ENCODE peak calls at places on chromosome 18, in five cellular contexts. One of them, this sample, is unnamed.

GRCh38 chr18:31667185-31667584 is 17.2 kb downstream of the B4GALT6 start:
- DNase-seq in small intestine: no peak
- DNase-seq in left lung: no peak
- DNase-seq in right lobe of liver: no peak
- DNase-seq in tibial nerve: no peak
- DNase-seq in this sample: no peak

GRCh38 chr18:74225193-74225840 is 66.4 kb downstream of the CYB5A start:
- DNase-seq in small intestine: peak; percentile 99
- DNase-seq in left lung: no peak
- DNase-seq in right lobe of liver: no peak
- DNase-seq in tibial nerve: no peak
- DNase-seq in this sample: no peak

GRCh38 chr18:12336887-12337286 is 28.8 kb downstream of the TUBB6 start:
- DNase-seq in small intestine: peak; percentile 52
- DNase-seq in left lung: no peak
- DNase-seq in right lobe of liver: no peak
- DNase-seq in tibial nerve: no peak
- DNase-seq in this sample: peak; percentile 73

GRCh38 chr18:47283476-47283875 is 32.0 kb upstream of the SKOR2 start:
- DNase-seq in small intestine: peak; percentile 19
- DNase-seq in left lung: no peak
- DNase-seq in right lobe of liver: no peak
- DNase-seq in tibial nerve: no peak
- DNase-seq in this sample: peak; percentile 6

GRCh38 chr18:32010124-32010745 is 8.4 kb upstream of the RNF125 start:
- DNase-seq in small intestine: peak; percentile 30
- DNase-seq in left lung: no peak
- DNase-seq in right lobe of liver: no peak
- DNase-seq in tibial nerve: no peak
- DNase-seq in this sample: no peak

GRCh38 chr18:75875559-75875958 is 448.1 kb upstream of the SMIM21 start:
- DNase-seq in small intestine: no peak
- DNase-seq in left lung: no peak
- DNase-seq in right lobe of liver: no peak
- DNase-seq in tibial nerve: no peak
- DNase-seq in this sample: no peak

GRCh38 chr18:13131241-13131640 is 87.3 kb upstream of the LDLRAD4 start:
- DNase-seq in small intestine: no peak
- DNase-seq in left lung: no peak
- DNase-seq in right lobe of liver: no peak
- DNase-seq in tibial nerve: no peak
- DNase-seq in this sample: no peak

GRCh38 chr18:40011201-40011600 is 1943.8 kb upstream of the PIK3C3 start:
- DNase-seq in small intestine: no peak
- DNase-seq in left lung: no peak
- DNase-seq in right lobe of liver: no peak
- DNase-seq in tibial nerve: no peak
- DNase-seq in this sample: no peak

GRCh38 chr18:7566587-7567486 is at the start of gene PTPRM:
- DNase-seq in small intestine: peak; percentile 69
- DNase-seq in left lung: peak; percentile 93
- DNase-seq in right lobe of liver: peak; percentile 88
- DNase-seq in tibial nerve: peak; percentile 75
- DNase-seq in this sample: peak; percentile 90

GRCh38 chr18:72704202-72704601 is 160.1 kb upstream of the CBLN2 start:
- DNase-seq in small intestine: no peak
- DNase-seq in left lung: no peak
- DNase-seq in right lobe of liver: no peak
- DNase-seq in tibial nerve: no peak
- DNase-seq in this sample: no peak

GRCh38 chr18:21629089-21629832 is 17.1 kb downstream of the SNRPD1 start:
- DNase-seq in small intestine: no peak
- DNase-seq in left lung: no peak
- DNase-seq in right lobe of liver: no peak
- DNase-seq in tibial nerve: no peak
- DNase-seq in this sample: no peak

GRCh38 chr18:9913151-9913525 is 678 bp upstream of the VAPA start:
- DNase-seq in small intestine: no peak
- DNase-seq in left lung: no peak
- DNase-seq in right lobe of liver: no peak
- DNase-seq in tibial nerve: no peak
- DNase-seq in this sample: no peak

GRCh38 chr18:78159397-78159796 is 820.2 kb upstream of the SALL3 start:
- DNase-seq in small intestine: no peak
- DNase-seq in left lung: peak; percentile 63
- DNase-seq in right lobe of liver: no peak
- DNase-seq in tibial nerve: no peak
- DNase-seq in this sample: no peak

GRCh38 chr18:28147674-28148171 is 29.2 kb downstream of the CDH2 start:
- DNase-seq in small intestine: no peak
- DNase-seq in left lung: no peak
- DNase-seq in right lobe of liver: no peak
- DNase-seq in tibial nerve: no peak
- DNase-seq in this sample: no peak

GRCh38 chr18:79493211-79493800 is 97.6 kb downstream of the NFATC1 start:
- DNase-seq in small intestine: no peak
- DNase-seq in left lung: peak; percentile 78
- DNase-seq in right lobe of liver: no peak
- DNase-seq in tibial nerve: peak; percentile 11
- DNase-seq in this sample: no peak

GRCh38 chr18:12659904-12660605 is 2.1 kb upstream of the SPIRE1 start:
- DNase-seq in small intestine: peak; percentile 55
- DNase-seq in left lung: no peak
- DNase-seq in right lobe of liver: no peak
- DNase-seq in tibial nerve: no peak
- DNase-seq in this sample: peak; percentile 59

GRCh38 chr18:25493401-25493800 is 141.4 kb upstream of the ZNF521 start:
- DNase-seq in small intestine: no peak
- DNase-seq in left lung: no peak
- DNase-seq in right lobe of liver: no peak
- DNase-seq in tibial nerve: no peak
- DNase-seq in this sample: no peak

GRCh38 chr18:30601541-30601940 is 441.0 kb downstream of the DSC3 start:
- DNase-seq in small intestine: no peak
- DNase-seq in left lung: no peak
- DNase-seq in right lobe of liver: no peak
- DNase-seq in tibial nerve: no peak
- DNase-seq in this sample: no peak

DNA sequence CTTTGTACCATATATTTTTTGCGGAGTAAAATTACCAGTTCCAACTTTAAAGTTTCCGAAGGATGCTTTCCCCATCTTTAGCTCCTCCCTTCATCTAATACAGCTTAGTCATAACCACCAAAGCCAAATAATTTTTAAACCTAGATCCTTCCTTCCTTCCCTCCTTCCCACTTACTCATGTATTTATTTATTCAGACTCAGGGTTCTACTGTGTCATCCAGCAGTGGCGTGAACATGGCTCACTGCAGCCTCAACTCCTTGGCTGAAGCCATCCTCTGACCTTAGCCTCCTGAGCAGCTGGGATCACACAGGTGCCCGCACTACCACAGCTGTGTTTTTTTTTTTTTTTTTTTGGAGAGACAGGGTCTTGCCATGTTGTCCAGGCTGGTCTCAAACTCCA is 4.4 kb downstream of the LPIN2 start:
- DNase-seq in small intestine: no peak
- DNase-seq in left lung: no peak
- DNase-seq in right lobe of liver: no peak
- DNase-seq in tibial nerve: no peak
- DNase-seq in this sample: peak; percentile 73
- H3K27ac ChIP-seq in small intestine: peak overlapping the region; percentile 54
- H3K27ac ChIP-seq in left lung: no peak overlapping the region
- H3K27ac ChIP-seq in right lobe of liver: no peak overlapping the region
- H3K27ac ChIP-seq in tibial nerve: no peak overlapping the region
- H3K27ac ChIP-seq in this sample: no peak overlapping the region

GRCh38 chr18:55506074-55506473 is 81.9 kb downstream of the TCF4 start:
- DNase-seq in small intestine: no peak
- DNase-seq in left lung: no peak
- DNase-seq in right lobe of liver: no peak
- DNase-seq in tibial nerve: no peak
- DNase-seq in this sample: no peak
- H3K4me1 ChIP-seq in small intestine: no peaks in the 10 kb centered on the region
- H3K4me1 ChIP-seq in left lung: peaks cover 8% of the 10 kb centered on the region
- H3K4me1 ChIP-seq in right lobe of liver: no peaks in the 10 kb centered on the region
- H3K4me1 ChIP-seq in tibial nerve: peaks cover 3% of the 10 kb centered on the region
- H3K4me1 ChIP-seq in this sample: peaks cover 60% of the 10 kb centered on the region

GRCh38 chr18:58572680-58573079 is 56.2 kb downstream of the ALPK2 start:
- DNase-seq in small intestine: no peak
- DNase-seq in left lung: no peak
- DNase-seq in right lobe of liver: no peak
- DNase-seq in tibial nerve: no peak
- DNase-seq in this sample: no peak
- H3K27ac ChIP-seq in small intestine: no peak overlapping the region
- H3K27ac ChIP-seq in left lung: no peak overlapping the region
- H3K27ac ChIP-seq in right lobe of liver: no peak overlapping the region
- H3K27ac ChIP-seq in tibial nerve: no peak overlapping the region
- H3K27ac ChIP-seq in this sample: peak overlapping the region; percentile 64

GRCh38 chr18:58653814-58654509 is 17.3 kb upstream of the MALT1 start:
- DNase-seq in small intestine: peak; percentile 36
- DNase-seq in left lung: no peak
- DNase-seq in right lobe of liver: no peak
- DNase-seq in tibial nerve: no peak
- DNase-seq in this sample: no peak

GRCh38 chr18:58657494-58657893 is 13.8 kb upstream of the MALT1 start:
- DNase-seq in small intestine: no peak
- DNase-seq in left lung: no peak
- DNase-seq in right lobe of liver: no peak
- DNase-seq in tibial nerve: no peak
- DNase-seq in this sample: no peak

GRCh38 chr18:58659691-58660090 is 11.6 kb upstream of the MALT1 start:
- DNase-seq in small intestine: no peak
- DNase-seq in left lung: no peak
- DNase-seq in right lobe of liver: no peak
- DNase-seq in tibial nerve: no peak
- DNase-seq in this sample: no peak

GRCh38 chr18:58657081-58657480 is 14.2 kb upstream of the MALT1 start:
- DNase-seq in small intestine: no peak
- DNase-seq in left lung: no peak
- DNase-seq in right lobe of liver: no peak
- DNase-seq in tibial nerve: no peak
- DNase-seq in this sample: no peak

GRCh38 chr18:58654896-58655614 is 16.2 kb upstream of the MALT1 start:
- DNase-seq in small intestine: no peak
- DNase-seq in left lung: no peak
- DNase-seq in right lobe of liver: no peak
- DNase-seq in tibial nerve: no peak
- DNase-seq in this sample: no peak
- H3K4me1 ChIP-seq in small intestine: peaks cover 5% of the 10 kb centered on the region
- H3K4me1 ChIP-seq in left lung: peaks cover 16% of the 10 kb centered on the region
- H3K4me1 ChIP-seq in right lobe of liver: peaks cover 4% of the 10 kb centered on the region
- H3K4me1 ChIP-seq in tibial nerve: peaks cover 4% of the 10 kb centered on the region
- H3K4me1 ChIP-seq in this sample: peaks cover 17% of the 10 kb centered on the region

GRCh38 chr18:3654442-3655253 is 204.7 kb downstream of the TGIF1 start:
- DNase-seq in small intestine: peak; percentile 59
- DNase-seq in left lung: no peak
- DNase-seq in right lobe of liver: no peak
- DNase-seq in tibial nerve: no peak
- DNase-seq in this sample: no peak
- H3K27ac ChIP-seq in small intestine: peak overlapping the region; percentile 71
- H3K27ac ChIP-seq in left lung: peak overlapping the region; percentile 0
- H3K27ac ChIP-seq in right lobe of liver: no peak overlapping the region
- H3K27ac ChIP-seq in tibial nerve: no peak overlapping the region
- H3K27ac ChIP-seq in this sample: peak overlapping the region; percentile 91